ENCODE peak calls at places on chromosomes 2 and 18, in five cellular contexts. O, M, W, V and T are unnamed samples.

GRCh38 chr2:68466361-68466777 is 725 bp downstream of the FBXO48 start:
- DNase-seq in W (peak), O (peak), M (peak), V (peak), T (no peak)

GRCh38 chr2:147110317-147110716 is 734.5 kb upstream of the ACVR2A start:
- DNase-seq in O (no peak), M (no peak), W (no peak), V (no peak), T (no peak)

GRCh38 chr2:205806126-205806905 is 124.0 kb downstream of the NRP2 start:
- DNase-seq in V (no peak), M (peak), W (no peak), O (no peak), T (no peak)

GRCh38 chr2:79770926-79771325 is 258.1 kb downstream of the CTNNA2 start:
- DNase-seq in O (no peak), W (no peak), M (no peak), V (no peak), T (no peak)

GRCh38 chr2:46810195-46810594 is 105.4 kb downstream of the MCFD2 start:
- DNase-seq in W (no peak), V (no peak), M (no peak), O (no peak), T (no peak)

GRCh38 chr2:7118606-7119503 is 201.6 kb downstream of the RNF144A start:
- DNase-seq in V (peak), M (no peak), O (peak), W (peak), T (no peak)

GRCh38 chr18:9506046-9506792 is 30.9 kb downstream of the RALBP1 start:
- DNase-seq in M (peak), V (peak), O (peak), W (no peak), T (no peak)

GRCh38 chr2:39723946-39724827 is 54.9 kb downstream of the THUMPD2 start:
- DNase-seq in O (no peak), W (no peak), M (no peak), V (no peak), T (no peak)

GRCh38 chr2:8851811-8852560 is 14.6 kb upstream of the KIDINS220 start:
- DNase-seq in M (no peak), V (peak), W (peak), O (peak), T (no peak)

DNA sequence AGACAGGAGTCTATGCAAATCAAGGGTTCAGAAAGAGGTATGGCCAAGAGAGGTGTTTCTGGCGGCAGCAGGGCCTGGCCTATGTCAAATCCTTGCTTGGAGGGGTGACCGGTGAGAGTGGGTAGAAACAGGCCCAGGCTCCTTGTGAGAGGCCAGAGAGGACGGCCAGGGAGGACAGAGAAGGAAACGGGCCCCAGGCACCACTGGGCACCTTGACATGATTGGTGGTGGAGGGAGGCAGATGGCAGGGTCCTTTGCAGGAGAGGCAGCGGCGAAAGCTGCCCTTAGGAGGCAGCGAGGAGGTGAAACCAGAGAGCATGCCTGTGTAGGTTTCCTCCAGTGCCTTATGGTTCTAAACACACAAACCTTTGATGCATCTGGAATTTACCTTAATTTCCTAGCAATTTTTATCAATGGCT is 6.2 kb downstream of the RAMP1 start:
- DNase-seq in O (peak), W (no peak), M (no peak), V (no peak), T (no peak)
- TF ChIP-seq CTCF in O (no peak), W (peak), M (no peak), V (peak), T (peak)

GRCh38 chr2:217932661-217933325 is 70.0 kb downstream of the TNS1 start:
- DNase-seq in V (peak), W (no peak), M (no peak), O (no peak), T (no peak)
- TF ChIP-seq CTCF in V (peak), W (peak), M (no peak), O (no peak), T (peak)

GRCh38 chr2:139917723-139918384 is 1137.7 kb upstream of the NXPH2 start:
- DNase-seq in V (peak), W (no peak), O (no peak), M (no peak), T (no peak)

GRCh38 chr2:139911150-139911549 is 1131.0 kb upstream of the NXPH2 start:
- DNase-seq in V (no peak), M (no peak), W (no peak), O (no peak), T (no peak)

DNA sequence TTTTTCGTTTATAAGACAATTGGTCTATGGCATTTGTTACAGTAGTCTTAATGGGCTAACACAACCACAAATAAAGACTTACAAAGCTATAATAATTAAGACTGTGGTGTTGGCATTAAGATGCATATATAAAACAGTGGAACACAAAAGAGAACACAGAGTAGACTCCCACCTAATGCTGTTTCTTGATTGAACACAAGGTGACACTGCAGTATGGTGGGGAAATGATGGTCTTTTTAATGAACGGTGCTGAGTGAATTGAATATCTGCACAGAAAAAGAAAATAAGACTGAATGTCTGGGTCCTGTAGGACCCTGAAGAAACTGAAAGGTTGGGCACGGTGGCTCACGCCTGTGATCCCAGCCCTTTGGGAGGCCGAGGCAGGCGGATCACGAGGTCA is 1136.6 kb upstream of the NXPH2 start:
- DNase-seq in V (no peak), M (no peak), O (no peak), W (no peak), T (no peak)
- TF ChIP-seq CTCF in V (no peak), M (no peak), O (no peak), W (no peak), T (peak)

GRCh38 chr18:45571714-45572113 is 43.6 kb upstream of the SLC14A2 start:
- DNase-seq in V (no peak), O (no peak), W (no peak), M (no peak), T (no peak)
- TF ChIP-seq CTCF in V (peak), O (no peak), W (peak), M (no peak), T (peak)

DNA sequence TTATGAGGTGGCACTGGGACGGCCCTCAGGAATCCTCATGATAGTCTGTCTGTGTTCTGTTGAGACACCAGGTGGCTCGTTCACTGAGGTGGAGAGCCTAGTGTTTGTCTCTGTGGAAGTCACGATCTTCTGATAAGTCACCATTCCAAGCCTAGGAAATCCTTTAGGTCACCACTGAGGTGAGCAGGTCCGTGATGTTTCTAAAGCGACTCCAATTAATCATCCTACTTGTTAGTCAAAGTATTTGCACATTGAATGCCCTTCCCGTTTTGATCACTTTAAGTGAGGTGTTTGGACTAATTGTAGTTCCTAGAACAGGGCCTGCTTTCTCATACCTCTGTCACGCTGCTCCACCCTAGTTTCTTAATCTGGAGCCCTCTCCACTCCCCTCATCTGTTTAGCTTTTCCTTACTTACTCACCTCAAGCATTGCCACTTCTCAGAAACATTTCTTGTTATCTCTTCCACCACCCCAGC is 28.0 kb upstream of the DSG3 start:
- DNase-seq in M (no peak), O (peak), V (no peak), W (no peak), T (no peak)
- TF ChIP-seq CTCF in M (no peak), O (peak), V (no peak), W (no peak), T (no peak)

DNA sequence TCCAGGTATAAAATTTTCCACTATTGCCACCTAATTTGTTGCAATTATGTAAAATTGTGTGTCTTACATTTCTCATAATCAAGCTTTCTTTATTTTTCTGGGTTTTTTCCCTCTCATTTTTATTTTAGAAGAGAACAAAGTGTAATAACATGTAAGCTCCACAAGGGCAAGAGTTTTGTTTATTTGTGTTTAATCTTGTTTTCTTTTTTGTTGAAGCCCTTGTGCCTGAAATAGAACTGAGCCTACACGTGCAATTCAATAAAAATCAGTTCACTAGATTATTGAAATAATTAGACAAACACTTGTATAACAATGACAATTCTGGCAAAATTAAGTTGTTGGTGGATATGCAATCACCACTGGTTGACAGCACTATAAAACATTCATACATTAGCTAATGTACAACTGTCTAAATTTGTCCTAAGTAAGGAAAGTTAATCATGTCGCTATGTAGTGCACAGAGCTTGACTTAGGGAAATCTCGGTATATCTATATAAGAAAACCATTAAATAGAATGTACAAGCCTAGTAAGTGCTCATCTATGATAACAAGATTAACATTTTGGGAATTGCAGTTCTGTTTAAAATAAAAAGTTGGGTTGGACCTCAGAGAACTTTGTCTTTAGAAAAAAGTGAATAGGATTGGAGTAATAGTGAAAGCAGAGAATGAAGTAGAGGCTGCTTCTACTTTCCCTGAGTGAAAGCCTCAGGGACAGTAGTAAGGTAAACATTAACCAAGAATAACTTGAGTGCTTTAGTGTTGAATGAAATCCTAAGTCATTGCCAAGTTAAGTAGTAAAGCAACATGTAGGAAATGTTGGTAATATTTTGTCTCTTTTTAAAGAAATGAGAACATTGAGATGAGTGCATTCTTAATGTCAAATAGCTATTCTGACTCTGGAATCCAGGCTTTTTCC is 37.4 kb upstream of the NOL4 start:
- DNase-seq in W (no peak), V (no peak), M (no peak), O (no peak), T (no peak)
- TF ChIP-seq CTCF in W (no peak), V (no peak), M (no peak), O (no peak), T (peak)

DNA sequence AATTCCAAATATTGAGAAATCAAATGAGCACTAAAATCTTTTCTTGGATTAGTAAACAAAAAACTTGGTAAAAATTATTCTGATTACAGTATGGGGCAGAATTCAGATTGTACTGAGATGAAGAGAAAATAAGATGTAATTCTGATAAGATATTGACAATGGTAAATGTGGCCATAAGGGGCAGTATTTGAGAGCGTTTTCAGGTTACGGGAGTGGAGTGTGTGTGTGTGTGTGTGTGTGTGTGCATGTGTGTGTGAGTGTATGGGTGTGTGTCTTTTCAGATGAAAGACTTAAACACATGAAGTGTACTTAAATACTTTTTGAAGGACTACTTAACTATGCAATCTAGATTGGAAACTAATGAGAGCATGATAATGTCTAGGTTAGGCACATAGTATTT is 217.8 kb upstream of the ITGA4 start:
- DNase-seq in O (no peak), V (peak), M (no peak), W (no peak), T (no peak)
- TF ChIP-seq CTCF in O (no peak), V (no peak), M (no peak), W (no peak), T (peak)

GRCh38 chr2:190117305-190117704 is 54.8 kb upstream of the MSTN start:
- DNase-seq in O (no peak), M (no peak), W (no peak), V (no peak), T (no peak)

GRCh38 chr2:190119257-190119656 is 56.7 kb upstream of the MSTN start:
- DNase-seq in W (no peak), M (peak), V (peak), O (no peak), T (no peak)

GRCh38 chr2:190119948-190120347 is 57.4 kb upstream of the MSTN start:
- DNase-seq in M (no peak), W (no peak), V (no peak), O (no peak), T (no peak)

GRCh38 chr2:190123956-190124355 is 61.4 kb upstream of the MSTN start:
- DNase-seq in W (peak), M (no peak), V (peak), O (no peak), T (no peak)

GRCh38 chr2:190121971-190122370 is 59.4 kb upstream of the MSTN start:
- DNase-seq in M (no peak), W (peak), O (peak), V (peak), T (no peak)
- TF ChIP-seq CTCF in M (peak), W (peak), O (peak), V (peak), T (peak)

GRCh38 chr2:134917958-134918517 is 584 bp upstream of the CCNT2 start:
- DNase-seq in W (no peak), O (no peak), M (no peak), V (no peak), T (no peak)
- TF ChIP-seq CTCF in W (peak), O (peak), M (peak), V (peak), T (peak)

GRCh38 chr2:229179598-229179997 is 91.5 kb downstream of the PID1 start:
- DNase-seq in W (peak), V (no peak), M (peak), O (no peak), T (no peak)
- TF ChIP-seq CTCF in W (no peak), V (no peak), M (no peak), O (no peak), T (no peak)